ENCODE peak calls at places on chromosomes 2 and 18, in seven cellular contexts. S is effector memory CD4-positive, alpha-beta T cell; M is heart left ventricle; W is H9; P is bronchial epithelial cell; H is transverse colon; E is uterus. B is an unnamed sample.
A peak's percentile ranks its signal among the peaks of the same experiment; 100 is the strongest.

GRCh38 chr2:139790807-139791206 is 1010.6 kb upstream of the NXPH2 start:
- DNase-seq in S (no peak), M (no peak), W (no peak), P (peak; percentile 50), H (no peak), E (no peak), B (no peak)

GRCh38 chr18:33593261-33593660 is 15.2 kb downstream of the ASXL3 start:
- DNase-seq in S (no peak), M (no peak), W (no peak), P (no peak), H (no peak), E (no peak), B (no peak)

GRCh38 chr2:119958642-119959268 is 54.1 kb upstream of the EPB41L5 start:
- DNase-seq in S (no peak), M (no peak), W (no peak), P (peak; percentile 68), H (no peak), E (no peak), B (no peak)

GRCh38 chr18:48293954-48294893 is 115.0 kb downstream of the ZBTB7C start:
- DNase-seq in S (no peak), M (no peak), W (no peak), P (peak; percentile 47), H (no peak), E (no peak), B (no peak)

GRCh38 chr2:175166216-175166824 is 1.7 kb downstream of the ATF2 start:
- DNase-seq in S (no peak), M (no peak), W (no peak), P (no peak), H (no peak), E (no peak), B (no peak)

GRCh38 chr2:176614049-176614448 is 344.8 kb downstream of the MTX2 start:
- DNase-seq in S (no peak), M (no peak), W (no peak), P (no peak), H (no peak), E (no peak), B (no peak)

GRCh38 chr18:11494093-11494492 is 115.3 kb upstream of the SLC35G4 start:
- DNase-seq in S (no peak), M (no peak), W (no peak), P (peak; percentile 27), H (no peak), E (no peak), B (no peak)

GRCh38 chr2:168633200-168633599 is 169.2 kb upstream of the NOSTRIN start:
- DNase-seq in S (no peak), M (no peak), W (no peak), P (no peak), H (no peak), E (no peak), B (no peak)

GRCh38 chr2:239791727-239792648 is 233.2 kb downstream of the NDUFA10 start:
- DNase-seq in S (no peak), M (no peak), W (peak; percentile 18), P (no peak), H (peak; percentile 3), E (no peak), B (no peak)

GRCh38 chr2:218271865-218272530 is 1.7 kb downstream of the PNKD start:
- DNase-seq in S (no peak), M (no peak), W (no peak), P (no peak), H (no peak), E (no peak), B (no peak)

DNA sequence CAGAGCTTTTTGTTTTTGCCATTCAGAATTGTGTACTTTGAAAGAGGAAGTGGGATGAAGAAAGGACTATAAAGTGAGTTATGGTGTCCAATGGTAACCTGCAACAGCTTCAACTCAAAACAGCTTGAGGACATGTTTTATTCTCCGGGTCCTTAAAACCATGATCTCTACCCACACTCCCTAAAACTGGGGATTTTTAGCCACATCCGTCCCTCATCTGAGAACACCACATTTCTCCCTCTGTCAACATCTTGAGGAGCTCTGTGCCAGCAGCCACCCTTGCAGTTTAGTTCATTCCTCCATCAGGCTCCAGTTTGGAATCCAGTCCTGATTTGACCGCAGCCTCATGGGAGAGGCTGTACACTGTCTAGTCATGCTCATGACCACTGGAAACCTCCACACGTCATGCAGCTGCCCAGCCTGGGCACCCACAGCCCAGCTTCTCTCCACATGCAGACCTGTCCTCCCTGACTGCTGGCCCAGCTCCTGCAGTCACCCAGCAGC is 62.6 kb downstream of the C18orf63 start:
- DNase-seq in S (no peak), M (no peak), W (no peak), P (no peak), H (peak; percentile 12), E (no peak), B (no peak)
- H3K27me3 ChIP-seq in S (no peaks in the 10 kb centered on the region), M (no peaks in the 10 kb centered on the region), W (no peaks in the 10 kb centered on the region), P (no peaks in the 10 kb centered on the region), H (no peaks in the 10 kb centered on the region), E (no peaks in the 10 kb centered on the region), B (no peaks in the 10 kb centered on the region)

GRCh38 chr18:57251747-57252146 is 100.6 kb upstream of the ST8SIA3 start:
- DNase-seq in S (no peak), M (no peak), W (no peak), P (no peak), H (no peak), E (no peak), B (no peak)
- H3K27me3 ChIP-seq in S (no peaks in the 10 kb centered on the region), M (no peaks in the 10 kb centered on the region), W (no peaks in the 10 kb centered on the region), P (no peaks in the 10 kb centered on the region), H (no peaks in the 10 kb centered on the region), E (no peaks in the 10 kb centered on the region), B (no peaks in the 10 kb centered on the region)

GRCh38 chr2:11203480-11203879 is 48.2 kb downstream of the SLC66A3 start:
- DNase-seq in S (no peak), M (no peak), W (no peak), P (peak; percentile 57), H (no peak), E (no peak), B (no peak)
- H3K27me3 ChIP-seq in S (no peaks in the 10 kb centered on the region), M (no peaks in the 10 kb centered on the region), W (no peaks in the 10 kb centered on the region), P (no peaks in the 10 kb centered on the region), H (no peaks in the 10 kb centered on the region), E (no peaks in the 10 kb centered on the region), B (no peaks in the 10 kb centered on the region)

GRCh38 chr2:74503506-74504475 is 3.7 kb downstream of the PCGF1 start:
- DNase-seq in S (no peak), M (no peak), W (no peak), P (no peak), H (no peak), E (no peak), B (no peak)

GRCh38 chr2:74502720-74503505 is 3.5 kb upstream of the LBX2 start:
- DNase-seq in S (no peak), M (peak; percentile 92), W (peak; percentile 82), P (peak; percentile 64), H (peak; percentile 89), E (peak; percentile 69), B (no peak)

GRCh38 chr2:74501335-74502071 is 2.1 kb upstream of the LBX2 start:
- DNase-seq in S (no peak), M (no peak), W (peak; percentile 39), P (no peak), H (no peak), E (no peak), B (no peak)

GRCh38 chr2:74500578-74500946 is 1.2 kb upstream of the LBX2 start:
- DNase-seq in S (no peak), M (no peak), W (no peak), P (no peak), H (no peak), E (no peak), B (no peak)

GRCh38 chr2:74502147-74502719 is 2.8 kb upstream of the LBX2 start:
- DNase-seq in S (no peak), M (no peak), W (no peak), P (no peak), H (peak; percentile 75), E (no peak), B (no peak)
- H3K27me3 ChIP-seq in S (peaks cover 54% of the 10 kb centered on the region), M (peaks cover 32% of the 10 kb centered on the region), W (peaks cover 80% of the 10 kb centered on the region), P (peaks cover 9% of the 10 kb centered on the region), H (peaks cover 42% of the 10 kb centered on the region), E (peaks cover 28% of the 10 kb centered on the region), B (peaks cover 20% of the 10 kb centered on the region)

GRCh38 chr2:72920317-72921087 is 3.2 kb downstream of the EMX1 start:
- DNase-seq in S (no peak), M (no peak), W (peak; percentile 63), P (no peak), H (no peak), E (no peak), B (no peak)
- H3K27me3 ChIP-seq in S (peaks cover 77% of the 10 kb centered on the region), M (peaks cover 97% of the 10 kb centered on the region), W (peaks cover 75% of the 10 kb centered on the region), P (peaks cover 77% of the 10 kb centered on the region), H (peaks cover 100% of the 10 kb centered on the region), E (peaks cover 48% of the 10 kb centered on the region), B (peaks cover 72% of the 10 kb centered on the region)

GRCh38 chr2:238765590-238765989 is 82.3 kb upstream of the TWIST2 start:
- DNase-seq in S (no peak), M (no peak), W (no peak), P (no peak), H (no peak), E (no peak), B (no peak)
- H3K27me3 ChIP-seq in S (peaks cover 2% of the 10 kb centered on the region), M (peaks cover 3% of the 10 kb centered on the region), W (no peaks in the 10 kb centered on the region), P (no peaks in the 10 kb centered on the region), H (peaks cover 10% of the 10 kb centered on the region), E (no peaks in the 10 kb centered on the region), B (no peaks in the 10 kb centered on the region)

DNA sequence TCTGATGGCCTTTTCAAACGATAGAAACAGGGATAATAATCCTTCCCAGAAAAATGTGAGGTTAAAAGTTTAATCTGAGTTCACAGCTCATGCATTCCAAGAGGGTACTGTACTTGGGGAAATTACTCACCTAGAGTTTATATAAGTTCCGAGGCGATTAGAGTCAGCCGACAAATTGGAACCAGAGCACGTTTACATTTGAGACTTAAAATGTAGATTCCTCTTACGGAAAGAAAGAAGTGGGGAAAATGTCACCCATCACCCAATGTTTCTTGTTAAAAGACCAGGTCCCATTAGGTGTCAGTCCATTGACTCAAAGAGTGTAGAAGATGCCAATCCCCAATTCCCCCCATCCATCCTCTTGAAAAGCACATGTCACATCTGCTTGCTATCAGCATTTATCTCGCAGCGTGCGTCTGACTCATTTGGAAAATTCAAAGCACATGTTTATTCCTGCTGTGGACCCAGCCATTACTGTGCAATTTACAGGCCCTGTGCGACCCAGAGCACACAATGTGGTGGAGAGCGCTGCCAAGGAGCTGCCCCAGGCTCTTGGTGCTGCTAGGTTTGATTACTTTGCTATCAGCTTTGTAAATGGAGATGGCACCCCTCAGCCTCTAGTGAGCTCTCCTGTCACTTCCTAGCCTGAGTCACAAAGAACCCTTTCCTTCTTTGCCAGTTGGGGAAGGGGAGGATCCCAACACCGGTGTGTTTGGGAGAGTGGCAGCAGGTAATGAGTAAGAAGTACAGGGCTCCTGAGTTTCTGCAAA is 104.8 kb downstream of the COLEC12 start:
- DNase-seq in S (no peak), M (no peak), W (no peak), P (no peak), H (no peak), E (peak; percentile 36), B (no peak)
- H3K27me3 ChIP-seq in S (no peaks in the 10 kb centered on the region), M (no peaks in the 10 kb centered on the region), W (no peaks in the 10 kb centered on the region), P (no peaks in the 10 kb centered on the region), H (no peaks in the 10 kb centered on the region), E (no peaks in the 10 kb centered on the region), B (no peaks in the 10 kb centered on the region)

DNA sequence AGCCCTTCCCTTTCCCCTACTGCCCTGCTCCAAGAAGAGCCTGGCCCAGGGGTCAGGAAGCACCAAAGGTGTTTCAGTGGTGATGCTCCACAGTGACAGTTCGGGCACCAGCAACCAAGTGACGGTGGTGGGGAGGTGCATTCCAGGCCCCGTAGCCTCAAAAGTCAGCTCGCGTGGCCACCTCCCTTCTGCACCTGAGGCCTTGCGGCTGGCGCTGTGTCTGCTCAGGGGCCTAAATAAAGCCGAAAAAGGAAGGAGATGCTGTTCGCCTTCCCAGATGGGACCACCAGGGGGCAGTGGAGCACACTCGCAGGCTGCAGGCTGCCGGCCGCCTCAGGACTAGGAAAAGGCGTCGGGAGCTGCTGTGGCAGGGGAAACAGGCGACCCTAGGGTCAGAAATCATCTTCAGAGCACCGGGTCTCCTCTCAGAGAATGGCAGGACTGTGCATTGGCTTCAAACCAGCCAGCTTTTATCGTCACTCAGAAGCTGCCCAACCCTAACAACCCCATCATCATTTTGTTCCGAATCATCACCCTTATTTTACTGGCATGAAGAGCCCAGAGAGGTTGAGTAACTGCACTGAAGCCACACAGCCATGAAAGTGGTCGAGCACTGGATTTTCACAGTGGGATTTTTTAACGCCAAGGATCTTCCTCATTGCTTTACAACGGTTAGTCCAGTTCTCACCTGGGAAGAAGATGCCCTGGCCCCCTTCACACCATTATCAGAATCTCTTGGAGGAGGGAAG is 213.0 kb upstream of the CELF4 start:
- DNase-seq in S (no peak), M (peak; percentile 73), W (peak; percentile 90), P (peak; percentile 36), H (peak; percentile 43), E (no peak), B (no peak)
- H3K27me3 ChIP-seq in S (no peaks in the 10 kb centered on the region), M (no peaks in the 10 kb centered on the region), W (no peaks in the 10 kb centered on the region), P (no peaks in the 10 kb centered on the region), H (no peaks in the 10 kb centered on the region), E (no peaks in the 10 kb centered on the region), B (no peaks in the 10 kb centered on the region)